ENCODE peak calls at places on chromosomes 4 and X, in ten cellular contexts. One of them, this sample, is unnamed.

GRCh38 chr4:10691651-10692050 is 7.1 kb upstream of the CLNK start:
- DNase-seq in A549: no peak
- DNase-seq in IMR-90: no peak
- DNase-seq in transverse colon: no peak
- DNase-seq in breast epithelium: no peak
- DNase-seq in esophagus squamous epithelium: no peak
- DNase-seq in body of pancreas: no peak
- DNase-seq in testis: no peak
- DNase-seq in sigmoid colon: no peak
- DNase-seq in tibial nerve: no peak
- DNase-seq in this sample: no peak

GRCh38 chr4:158376441-158376840 is 145.2 kb upstream of the RXFP1 start:
- DNase-seq in body of pancreas: no peak
- DNase-seq in transverse colon: no peak
- DNase-seq in tibial nerve: no peak
- DNase-seq in breast epithelium: no peak
- DNase-seq in testis: no peak
- DNase-seq in sigmoid colon: no peak
- DNase-seq in IMR-90: no peak
- DNase-seq in esophagus squamous epithelium: no peak
- DNase-seq in A549: no peak
- DNase-seq in this sample: no peak

GRCh38 chr4:176964116-176964691 is 171.5 kb upstream of the VEGFC start:
- DNase-seq in A549: peak
- DNase-seq in tibial nerve: no peak
- DNase-seq in sigmoid colon: no peak
- DNase-seq in IMR-90: no peak
- DNase-seq in breast epithelium: no peak
- DNase-seq in testis: no peak
- DNase-seq in transverse colon: no peak
- DNase-seq in esophagus squamous epithelium: no peak
- DNase-seq in body of pancreas: no peak
- DNase-seq in this sample: no peak

GRCh38 chr4:80507507-80507906 is 172.0 kb downstream of the CFAP299 start:
- DNase-seq in body of pancreas: no peak
- DNase-seq in testis: no peak
- DNase-seq in IMR-90: no peak
- DNase-seq in transverse colon: no peak
- DNase-seq in tibial nerve: no peak
- DNase-seq in esophagus squamous epithelium: no peak
- DNase-seq in A549: no peak
- DNase-seq in sigmoid colon: no peak
- DNase-seq in breast epithelium: no peak
- DNase-seq in this sample: no peak

GRCh38 chr4:76003015-76003414 is 4.3 kb downstream of the CXCL9 start:
- DNase-seq in esophagus squamous epithelium: no peak
- DNase-seq in sigmoid colon: no peak
- DNase-seq in IMR-90: no peak
- DNase-seq in breast epithelium: no peak
- DNase-seq in testis: no peak
- DNase-seq in tibial nerve: no peak
- DNase-seq in transverse colon: no peak
- DNase-seq in A549: no peak
- DNase-seq in body of pancreas: no peak
- DNase-seq in this sample: no peak

GRCh38 chr4:108972613-108973283 is 209.9 kb upstream of the ETNPPL start:
- DNase-seq in tibial nerve: no peak
- DNase-seq in testis: no peak
- DNase-seq in esophagus squamous epithelium: no peak
- DNase-seq in IMR-90: no peak
- DNase-seq in A549: no peak
- DNase-seq in transverse colon: no peak
- DNase-seq in body of pancreas: no peak
- DNase-seq in breast epithelium: no peak
- DNase-seq in sigmoid colon: no peak
- DNase-seq in this sample: no peak

GRCh38 chr4:15400911-15401671 is 26.7 kb upstream of the C1QTNF7 start:
- DNase-seq in transverse colon: peak
- DNase-seq in IMR-90: peak
- DNase-seq in testis: peak
- DNase-seq in tibial nerve: peak
- DNase-seq in sigmoid colon: peak
- DNase-seq in breast epithelium: peak
- DNase-seq in body of pancreas: no peak
- DNase-seq in A549: peak
- DNase-seq in esophagus squamous epithelium: no peak
- DNase-seq in this sample: peak

GRCh38 chr4:148986951-148987350 is 544.7 kb upstream of the NR3C2 start:
- DNase-seq in IMR-90: no peak
- DNase-seq in breast epithelium: peak
- DNase-seq in A549: no peak
- DNase-seq in transverse colon: peak
- DNase-seq in body of pancreas: no peak
- DNase-seq in testis: no peak
- DNase-seq in tibial nerve: no peak
- DNase-seq in esophagus squamous epithelium: no peak
- DNase-seq in sigmoid colon: no peak
- DNase-seq in this sample: no peak

GRCh38 chr4:138686078-138686477 is 329.5 kb upstream of the NOCT start:
- DNase-seq in esophagus squamous epithelium: no peak
- DNase-seq in tibial nerve: no peak
- DNase-seq in IMR-90: no peak
- DNase-seq in testis: no peak
- DNase-seq in transverse colon: no peak
- DNase-seq in body of pancreas: no peak
- DNase-seq in breast epithelium: no peak
- DNase-seq in sigmoid colon: peak
- DNase-seq in A549: no peak
- DNase-seq in this sample: no peak

GRCh38 chr4:145937990-145938611 is 522 bp downstream of the ZNF827 start:
- DNase-seq in testis: peak
- DNase-seq in breast epithelium: no peak
- DNase-seq in transverse colon: peak
- DNase-seq in sigmoid colon: no peak
- DNase-seq in body of pancreas: peak
- DNase-seq in tibial nerve: no peak
- DNase-seq in A549: peak
- DNase-seq in IMR-90: peak
- DNase-seq in esophagus squamous epithelium: no peak
- DNase-seq in this sample: no peak

GRCh38 chr4:113080050-113080449 is 30.6 kb downstream of the ANK2 start:
- DNase-seq in tibial nerve: no peak
- DNase-seq in body of pancreas: no peak
- DNase-seq in IMR-90: peak
- DNase-seq in transverse colon: no peak
- DNase-seq in breast epithelium: no peak
- DNase-seq in testis: no peak
- DNase-seq in A549: peak
- DNase-seq in esophagus squamous epithelium: no peak
- DNase-seq in sigmoid colon: no peak
- DNase-seq in this sample: no peak

GRCh38 chrX:70664726-70665125 is 220.1 kb downstream of the DLG3 start:
- DNase-seq in transverse colon: no peak
- DNase-seq in body of pancreas: peak
- DNase-seq in IMR-90: peak
- DNase-seq in sigmoid colon: no peak
- DNase-seq in breast epithelium: no peak
- DNase-seq in A549: peak
- DNase-seq in esophagus squamous epithelium: no peak
- DNase-seq in testis: no peak
- DNase-seq in tibial nerve: no peak
- DNase-seq in this sample: no peak

GRCh38 chr4:15907430-15907829 is 31.1 kb downstream of the FGFBP1 start:
- DNase-seq in breast epithelium: no peak
- DNase-seq in testis: no peak
- DNase-seq in body of pancreas: no peak
- DNase-seq in tibial nerve: no peak
- DNase-seq in sigmoid colon: no peak
- DNase-seq in transverse colon: no peak
- DNase-seq in esophagus squamous epithelium: no peak
- DNase-seq in IMR-90: no peak
- DNase-seq in A549: no peak
- DNase-seq in this sample: no peak

GRCh38 chrX:8728932-8729331 is 3.0 kb downstream of the ANOS1 start:
- DNase-seq in body of pancreas: no peak
- DNase-seq in sigmoid colon: no peak
- DNase-seq in A549: no peak
- DNase-seq in transverse colon: no peak
- DNase-seq in tibial nerve: no peak
- DNase-seq in testis: no peak
- DNase-seq in esophagus squamous epithelium: no peak
- DNase-seq in breast epithelium: no peak
- DNase-seq in IMR-90: no peak
- DNase-seq in this sample: no peak

DNA sequence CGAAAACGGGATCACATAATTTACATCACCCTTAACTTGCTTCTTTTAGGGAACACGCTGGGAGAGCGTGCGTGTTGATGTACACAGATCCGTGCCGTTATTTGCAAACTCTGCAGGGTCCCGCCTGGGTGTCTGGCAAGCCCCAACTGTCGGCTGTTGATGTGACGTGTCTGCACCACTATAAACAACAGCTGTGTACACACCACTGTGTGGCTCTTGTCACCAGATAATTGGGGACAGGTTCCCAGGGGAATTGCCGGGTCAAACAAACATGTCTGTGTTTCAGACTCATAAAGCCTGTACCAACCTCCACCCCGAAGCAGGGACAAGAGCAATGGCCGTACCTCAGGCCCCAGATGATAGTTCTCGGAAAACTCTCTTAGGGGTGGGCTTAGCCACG is 105.0 kb upstream of the AFAP1 start:
- DNase-seq in A549: no peak
- DNase-seq in breast epithelium: no peak
- DNase-seq in tibial nerve: no peak
- DNase-seq in IMR-90: no peak
- DNase-seq in testis: no peak
- DNase-seq in body of pancreas: peak
- DNase-seq in sigmoid colon: no peak
- DNase-seq in transverse colon: peak
- DNase-seq in esophagus squamous epithelium: no peak
- DNase-seq in this sample: no peak
- H3K4me3 ChIP-seq in A549: no peak
- H3K4me3 ChIP-seq in breast epithelium: no peak
- H3K4me3 ChIP-seq in tibial nerve: no peak
- H3K4me3 ChIP-seq in IMR-90: no peak
- H3K4me3 ChIP-seq in testis: no peak
- H3K4me3 ChIP-seq in body of pancreas: no peak
- H3K4me3 ChIP-seq in sigmoid colon: no peak
- H3K4me3 ChIP-seq in transverse colon: no peak
- H3K4me3 ChIP-seq in esophagus squamous epithelium: no peak
- H3K4me3 ChIP-seq in this sample: no peak

GRCh38 chr4:2248044-2248780 is 6.3 kb upstream of the HAUS3 start:
- DNase-seq in tibial nerve: no peak
- DNase-seq in sigmoid colon: no peak
- DNase-seq in A549: no peak
- DNase-seq in body of pancreas: no peak
- DNase-seq in IMR-90: no peak
- DNase-seq in transverse colon: no peak
- DNase-seq in breast epithelium: peak
- DNase-seq in esophagus squamous epithelium: no peak
- DNase-seq in testis: no peak
- DNase-seq in this sample: peak
- TF ChIP-seq POLR2A in tibial nerve: no peak
- TF ChIP-seq POLR2A in sigmoid colon: no peak
- TF ChIP-seq POLR2A in A549: no peak
- TF ChIP-seq POLR2A in body of pancreas: no peak
- TF ChIP-seq POLR2A in IMR-90: no peak
- TF ChIP-seq POLR2A in transverse colon: no peak
- TF ChIP-seq POLR2A in breast epithelium: no peak
- TF ChIP-seq POLR2A in esophagus squamous epithelium: no peak
- TF ChIP-seq POLR2A in testis: no peak
- TF ChIP-seq POLR2A in this sample: no peak

GRCh38 chr4:119832731-119833233 is 204.2 kb upstream of the PDE5A start:
- DNase-seq in transverse colon: no peak
- DNase-seq in tibial nerve: no peak
- DNase-seq in breast epithelium: no peak
- DNase-seq in IMR-90: no peak
- DNase-seq in A549: no peak
- DNase-seq in testis: no peak
- DNase-seq in sigmoid colon: no peak
- DNase-seq in esophagus squamous epithelium: no peak
- DNase-seq in body of pancreas: no peak
- DNase-seq in this sample: no peak

GRCh38 chr4:119834901-119835300 is 206.3 kb upstream of the PDE5A start:
- DNase-seq in IMR-90: no peak
- DNase-seq in body of pancreas: no peak
- DNase-seq in sigmoid colon: no peak
- DNase-seq in tibial nerve: no peak
- DNase-seq in testis: no peak
- DNase-seq in A549: no peak
- DNase-seq in breast epithelium: no peak
- DNase-seq in esophagus squamous epithelium: no peak
- DNase-seq in transverse colon: no peak
- DNase-seq in this sample: no peak

GRCh38 chr4:119841361-119841760 is 212.8 kb upstream of the PDE5A start:
- DNase-seq in tibial nerve: no peak
- DNase-seq in sigmoid colon: no peak
- DNase-seq in A549: no peak
- DNase-seq in transverse colon: no peak
- DNase-seq in testis: no peak
- DNase-seq in esophagus squamous epithelium: no peak
- DNase-seq in body of pancreas: no peak
- DNase-seq in IMR-90: peak
- DNase-seq in breast epithelium: no peak
- DNase-seq in this sample: no peak

GRCh38 chr4:119833611-119834010 is 205.0 kb upstream of the PDE5A start:
- DNase-seq in sigmoid colon: no peak
- DNase-seq in IMR-90: no peak
- DNase-seq in transverse colon: no peak
- DNase-seq in A549: no peak
- DNase-seq in testis: no peak
- DNase-seq in esophagus squamous epithelium: no peak
- DNase-seq in tibial nerve: no peak
- DNase-seq in breast epithelium: no peak
- DNase-seq in body of pancreas: no peak
- DNase-seq in this sample: no peak

GRCh38 chr4:119835511-119835910 is 206.9 kb upstream of the PDE5A start:
- DNase-seq in tibial nerve: no peak
- DNase-seq in breast epithelium: no peak
- DNase-seq in esophagus squamous epithelium: no peak
- DNase-seq in transverse colon: no peak
- DNase-seq in IMR-90: peak
- DNase-seq in testis: no peak
- DNase-seq in body of pancreas: no peak
- DNase-seq in sigmoid colon: no peak
- DNase-seq in A549: no peak
- DNase-seq in this sample: no peak
- H3K4me3 ChIP-seq in tibial nerve: no peak
- H3K4me3 ChIP-seq in breast epithelium: no peak
- H3K4me3 ChIP-seq in esophagus squamous epithelium: no peak
- H3K4me3 ChIP-seq in transverse colon: no peak
- H3K4me3 ChIP-seq in IMR-90: no peak
- H3K4me3 ChIP-seq in testis: no peak
- H3K4me3 ChIP-seq in body of pancreas: no peak
- H3K4me3 ChIP-seq in sigmoid colon: no peak
- H3K4me3 ChIP-seq in A549: no peak
- H3K4me3 ChIP-seq in this sample: no peak

DNA sequence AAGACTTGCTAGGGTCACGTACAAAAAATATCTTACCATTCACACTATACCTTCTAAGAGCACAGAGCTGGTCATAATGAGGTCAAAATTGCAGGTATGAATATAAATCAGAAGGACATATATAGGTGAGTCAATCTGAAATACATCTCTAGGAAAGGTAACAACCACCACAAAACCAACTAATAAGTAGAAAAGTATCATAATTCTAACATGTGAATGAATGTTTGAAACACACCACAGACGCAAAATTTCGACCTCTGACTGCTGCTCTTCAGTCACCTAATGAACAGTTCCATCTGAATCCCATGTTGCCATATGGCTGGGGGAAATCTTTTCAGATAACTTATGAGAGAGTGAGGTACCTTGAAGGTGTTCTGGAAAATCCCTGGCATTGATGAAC is 22.1 kb downstream of the STAP1 start:
- DNase-seq in testis: no peak
- DNase-seq in tibial nerve: no peak
- DNase-seq in transverse colon: no peak
- DNase-seq in breast epithelium: no peak
- DNase-seq in body of pancreas: no peak
- DNase-seq in esophagus squamous epithelium: no peak
- DNase-seq in A549: no peak
- DNase-seq in IMR-90: no peak
- DNase-seq in sigmoid colon: no peak
- DNase-seq in this sample: no peak
- TF ChIP-seq POLR2A in testis: no peak
- TF ChIP-seq POLR2A in tibial nerve: no peak
- TF ChIP-seq POLR2A in transverse colon: no peak
- TF ChIP-seq POLR2A in breast epithelium: no peak
- TF ChIP-seq POLR2A in body of pancreas: no peak
- TF ChIP-seq POLR2A in esophagus squamous epithelium: no peak
- TF ChIP-seq POLR2A in A549: no peak
- TF ChIP-seq POLR2A in IMR-90: no peak
- TF ChIP-seq POLR2A in sigmoid colon: no peak
- TF ChIP-seq POLR2A in this sample: no peak